ENCODE peak calls at places on chromosomes 11 and 22, in nine cellular contexts. P, T, C, U, I, L, E, N and B are unnamed samples.

GRCh38 chr11:61293869-61294716 is 1.0 kb downstream of the VWCE start:
- DNase-seq in U (peak), C (peak), L (peak), I (peak), E (peak), P (peak), N (peak), T (peak), B (peak)

GRCh38 chr11:445765-446588 is 4.1 kb upstream of the PTDSS2 start:
- DNase-seq in U (peak), N (no peak), I (no peak), P (peak), T (no peak), L (no peak), C (no peak), E (no peak), B (no peak)

GRCh38 chr11:57336111-57336666 is 497 bp upstream of the SSRP1 start:
- DNase-seq in N (no peak), P (no peak), C (no peak), L (no peak), E (no peak), U (no peak), T (no peak), I (no peak), B (no peak)

GRCh38 chr11:72224587-72225410 is at the start of gene INPPL1:
- DNase-seq in L (peak), C (peak), P (peak), T (peak), U (peak), E (peak), I (peak), N (peak), B (peak)

GRCh38 chr11:23278121-23278520 is 417.8 kb upstream of the CCDC179 start:
- DNase-seq in T (no peak), C (peak), I (no peak), E (no peak), P (no peak), L (no peak), U (no peak), N (no peak), B (no peak)

GRCh38 chr11:78493413-78493975 is 75.9 kb upstream of the GAB2 start:
- DNase-seq in T (no peak), I (no peak), E (no peak), L (no peak), U (no peak), C (no peak), N (no peak), P (no peak), B (no peak)

GRCh38 chr11:3853935-3854659 is 1.4 kb upstream of the STIM1 start:
- DNase-seq in U (no peak), T (no peak), I (no peak), C (no peak), L (no peak), N (peak), E (no peak), P (no peak), B (no peak)

GRCh38 chr22:30210235-30210831 is 36.2 kb downstream of the LIF start:
- DNase-seq in E (no peak), U (peak), C (peak), I (peak), P (peak), T (no peak), N (no peak), L (peak), B (no peak)

GRCh38 chr11:134365011-134365925 is 33.5 kb downstream of the GLB1L2 start:
- DNase-seq in L (peak), C (no peak), U (no peak), P (no peak), E (no peak), N (no peak), I (no peak), T (no peak), B (no peak)

GRCh38 chr22:34036936-34037335 is 116.7 kb upstream of the LARGE1 start:
- DNase-seq in C (no peak), I (no peak), L (no peak), N (peak), E (no peak), U (peak), P (no peak), T (no peak), B (no peak)

GRCh38 chr22:46084376-46084775 is 66.0 kb upstream of the PPARA start:
- DNase-seq in N (no peak), I (no peak), L (peak), U (no peak), P (no peak), T (no peak), C (no peak), E (no peak), B (no peak)

GRCh38 chr22:46209262-46209661 is 40.8 kb downstream of the CDPF1 start:
- DNase-seq in P (no peak), T (no peak), I (no peak), N (no peak), E (no peak), C (peak), U (no peak), L (no peak), B (no peak)

GRCh38 chr11:1323779-1324178 is 14.3 kb upstream of the TOLLIP start:
- DNase-seq in E (no peak), I (no peak), C (no peak), T (no peak), L (no peak), U (no peak), N (no peak), P (no peak), B (no peak)

GRCh38 chr11:83895516-83895915 is 609.3 kb upstream of the CCDC90B start:
- DNase-seq in I (no peak), P (no peak), N (no peak), E (no peak), U (peak), T (no peak), C (no peak), L (no peak), B (no peak)

GRCh38 chr22:18078329-18079041 is 695 bp downstream of the PEX26 start:
- DNase-seq in T (peak), L (peak), E (peak), N (peak), C (no peak), P (peak), U (peak), I (no peak), B (peak)

GRCh38 chr22:37279469-37279868 is 2.8 kb upstream of the CYTH4 start:
- DNase-seq in L (no peak), I (no peak), N (no peak), T (no peak), C (peak), U (no peak), P (no peak), E (no peak), B (no peak)

GRCh38 chr22:23276656-23277582 is 96.6 kb downstream of the BCR start:
- DNase-seq in E (no peak), I (no peak), P (no peak), N (no peak), U (no peak), L (no peak), T (no peak), C (no peak), B (no peak)

GRCh38 chr11:84819128-84819527 is 808.0 kb downstream of the DLG2 start:
- DNase-seq in E (no peak), N (no peak), P (no peak), T (no peak), U (no peak), L (no peak), I (no peak), C (peak), B (no peak)

GRCh38 chr22:41862530-41863266 is 29.8 kb downstream of the SREBF2 start:
- DNase-seq in T (no peak), I (no peak), U (no peak), N (peak), L (no peak), C (no peak), E (no peak), P (no peak), B (peak)

GRCh38 chr11:106986261-106986660 is 32.0 kb downstream of the GUCY1A2 start:
- DNase-seq in N (no peak), I (no peak), E (no peak), C (peak), T (no peak), U (no peak), L (no peak), P (no peak), B (no peak)

GRCh38 chr11:96794152-96794551 is 404.3 kb downstream of the JRKL start:
- DNase-seq in P (no peak), L (no peak), U (peak), I (no peak), T (no peak), N (peak), C (no peak), E (no peak), B (no peak)

GRCh38 chr11:78698612-78699011 is 123.9 kb upstream of the NARS2 start:
- DNase-seq in T (no peak), L (no peak), E (no peak), P (no peak), N (no peak), C (peak), I (no peak), U (no peak), B (peak)

GRCh38 chr11:126595560-126595959 is 240.1 kb downstream of the ST3GAL4 start:
- DNase-seq in L (no peak), C (no peak), U (peak), P (no peak), T (peak), N (no peak), I (no peak), E (no peak), B (no peak)

GRCh38 chr11:65777241-65777640 is 3.5 kb downstream of the AP5B1 start:
- DNase-seq in L (peak), I (no peak), U (no peak), T (no peak), E (no peak), P (peak), C (no peak), N (no peak), B (no peak)

GRCh38 chr11:125148743-125149142 is 15.8 kb upstream of the PKNOX2 start:
- DNase-seq in L (no peak), I (no peak), E (no peak), P (peak), C (no peak), T (no peak), U (peak), N (no peak), B (no peak)

GRCh38 chr11:64131657-64132387 is 34.1 kb downstream of the MACROD1 start:
- DNase-seq in C (no peak), L (peak), N (no peak), I (no peak), U (no peak), E (no peak), P (no peak), T (no peak), B (no peak)

GRCh38 chr11:111949519-111950426 is 12.6 kb downstream of the DIXDC1 start:
- DNase-seq in P (no peak), C (no peak), N (no peak), E (no peak), L (no peak), U (no peak), T (no peak), I (no peak), B (no peak)

GRCh38 chr11:131748146-131749050 is 378.0 kb downstream of the NTM start:
- DNase-seq in C (peak), P (peak), L (peak), I (peak), T (peak), U (peak), N (peak), E (peak), B (peak)

GRCh38 chr11:94068764-94069163 is 47.6 kb downstream of the HEPHL1 start:
- DNase-seq in E (no peak), C (no peak), T (no peak), N (no peak), U (no peak), I (no peak), P (no peak), L (no peak), B (no peak)

GRCh38 chr11:67275606-67276409 is 9.5 kb downstream of the GRK2 start:
- DNase-seq in L (peak), T (peak), U (no peak), C (no peak), E (no peak), P (no peak), N (no peak), I (no peak), B (peak)

GRCh38 chr11:125591659-125592304 is 870 bp upstream of the STT3A start:
- DNase-seq in T (peak), P (peak), U (no peak), E (peak), I (peak), C (peak), L (peak), N (peak), B (peak)

GRCh38 chr11:130554241-130555055 is 106.0 kb downstream of the ADAMTS15 start:
- DNase-seq in U (no peak), I (no peak), T (no peak), E (no peak), L (no peak), N (no peak), C (no peak), P (no peak), B (no peak)

GRCh38 chr11:4118107-4118506 is 23.5 kb downstream of the RRM1 start:
- DNase-seq in E (no peak), U (no peak), C (peak), P (no peak), N (no peak), T (no peak), I (no peak), L (no peak), B (no peak)

GRCh38 chr11:22431074-22431473 is 92.9 kb downstream of the SLC17A6 start:
- DNase-seq in C (no peak), L (no peak), N (no peak), T (no peak), P (no peak), U (no peak), I (no peak), E (no peak), B (no peak)

GRCh38 chr11:100932474-100933100 is 197.0 kb downstream of the PGR start:
- DNase-seq in N (peak), C (peak), P (no peak), I (no peak), L (no peak), U (no peak), T (no peak), E (no peak), B (no peak)

GRCh38 chr11:102846292-102846691 is 2.9 kb upstream of the MMP3 start:
- DNase-seq in C (no peak), T (no peak), L (no peak), N (no peak), I (no peak), U (no peak), P (no peak), E (no peak), B (no peak)

GRCh38 chr11:34978236-34979191 is 62.1 kb downstream of the PDHX start:
- DNase-seq in T (no peak), U (peak), C (no peak), P (no peak), I (no peak), N (no peak), L (no peak), E (no peak), B (no peak)

GRCh38 chr11:113574171-113574570 is 99.0 kb upstream of the DRD2 start:
- DNase-seq in N (no peak), C (no peak), I (no peak), U (peak), E (no peak), T (no peak), L (no peak), P (no peak), B (peak)

GRCh38 chr22:31461699-31462098 is 27.9 kb downstream of the EIF4ENIF1 start:
- DNase-seq in L (no peak), P (no peak), C (no peak), U (no peak), E (no peak), T (no peak), I (no peak), N (no peak), B (no peak)

GRCh38 chr11:124882339-124883071 is 15.2 kb downstream of the ROBO4 start:
- DNase-seq in E (peak), L (no peak), C (peak), U (peak), I (no peak), T (no peak), P (peak), N (no peak), B (no peak)

DNA sequence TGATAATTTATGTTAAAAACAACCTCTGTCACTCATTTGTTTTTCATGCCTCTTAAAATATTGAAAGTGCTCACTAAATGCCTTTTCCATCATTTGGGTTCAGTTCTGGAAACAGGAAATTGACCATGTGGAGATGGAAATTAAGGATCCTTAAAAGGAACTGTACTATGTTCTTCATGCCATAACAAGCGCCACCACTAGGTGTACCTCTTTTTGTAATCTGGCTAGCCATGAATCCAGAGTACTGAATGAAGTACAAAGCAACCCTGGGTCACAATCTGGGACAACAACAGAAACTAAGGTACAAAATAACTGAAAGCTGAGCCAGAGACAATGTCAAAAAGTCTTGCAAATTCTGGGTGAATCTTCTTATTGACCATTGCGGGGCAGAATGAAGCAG is 559.1 kb downstream of the FAM181B start:
- DNase-seq in U (peak), C (no peak), T (peak), E (no peak), N (no peak), P (no peak), L (no peak), I (no peak), B (no peak)
- TF ChIP-seq CTCF in U (peak), C (peak), T (peak), E (no peak), N (peak), P (peak), L (no peak), I (peak), B (peak)

GRCh38 chr11:19673924-19674390 is 38.7 kb upstream of the NAV2 start:
- DNase-seq in L (peak), U (peak), T (no peak), I (no peak), E (no peak), C (peak), P (no peak), N (no peak), B (no peak)

GRCh38 chr11:19670030-19670761 is 42.4 kb upstream of the NAV2 start:
- DNase-seq in P (no peak), T (no peak), U (peak), C (peak), I (no peak), L (no peak), N (no peak), E (no peak), B (no peak)

GRCh38 chr11:19666951-19667350 is 45.7 kb upstream of the NAV2 start:
- DNase-seq in L (no peak), P (no peak), C (no peak), E (no peak), T (no peak), U (no peak), N (no peak), I (no peak), B (no peak)

GRCh38 chr11:19672591-19673206 is 39.9 kb upstream of the NAV2 start:
- DNase-seq in T (no peak), N (no peak), P (no peak), U (no peak), L (no peak), C (no peak), E (no peak), I (no peak), B (no peak)

DNA sequence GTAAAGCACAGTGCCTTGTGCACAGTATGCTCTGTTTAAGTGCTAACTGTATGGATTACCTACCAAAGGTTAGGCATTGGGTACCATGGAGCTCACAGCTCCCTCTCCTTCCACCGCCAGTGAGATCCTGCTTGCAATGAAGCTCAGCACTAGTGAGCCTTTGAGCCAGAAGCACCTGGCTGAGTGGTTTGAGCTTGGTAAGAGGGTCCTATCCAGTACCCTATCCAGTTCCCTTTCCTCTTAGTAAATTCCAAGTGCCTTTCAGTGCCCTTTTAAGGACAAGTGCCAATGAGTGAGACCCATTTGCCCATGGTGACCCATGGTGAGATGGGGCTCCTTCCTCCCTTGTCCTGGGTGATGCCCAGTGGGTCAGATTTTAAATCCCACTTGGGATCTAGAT is 43.1 kb upstream of the NAV2 start:
- DNase-seq in U (no peak), I (no peak), E (no peak), C (no peak), T (no peak), N (no peak), L (no peak), P (no peak), B (no peak)
- TF ChIP-seq CTCF in U (no peak), I (no peak), E (no peak), C (no peak), T (no peak), N (no peak), L (no peak), P (no peak), B (no peak)

DNA sequence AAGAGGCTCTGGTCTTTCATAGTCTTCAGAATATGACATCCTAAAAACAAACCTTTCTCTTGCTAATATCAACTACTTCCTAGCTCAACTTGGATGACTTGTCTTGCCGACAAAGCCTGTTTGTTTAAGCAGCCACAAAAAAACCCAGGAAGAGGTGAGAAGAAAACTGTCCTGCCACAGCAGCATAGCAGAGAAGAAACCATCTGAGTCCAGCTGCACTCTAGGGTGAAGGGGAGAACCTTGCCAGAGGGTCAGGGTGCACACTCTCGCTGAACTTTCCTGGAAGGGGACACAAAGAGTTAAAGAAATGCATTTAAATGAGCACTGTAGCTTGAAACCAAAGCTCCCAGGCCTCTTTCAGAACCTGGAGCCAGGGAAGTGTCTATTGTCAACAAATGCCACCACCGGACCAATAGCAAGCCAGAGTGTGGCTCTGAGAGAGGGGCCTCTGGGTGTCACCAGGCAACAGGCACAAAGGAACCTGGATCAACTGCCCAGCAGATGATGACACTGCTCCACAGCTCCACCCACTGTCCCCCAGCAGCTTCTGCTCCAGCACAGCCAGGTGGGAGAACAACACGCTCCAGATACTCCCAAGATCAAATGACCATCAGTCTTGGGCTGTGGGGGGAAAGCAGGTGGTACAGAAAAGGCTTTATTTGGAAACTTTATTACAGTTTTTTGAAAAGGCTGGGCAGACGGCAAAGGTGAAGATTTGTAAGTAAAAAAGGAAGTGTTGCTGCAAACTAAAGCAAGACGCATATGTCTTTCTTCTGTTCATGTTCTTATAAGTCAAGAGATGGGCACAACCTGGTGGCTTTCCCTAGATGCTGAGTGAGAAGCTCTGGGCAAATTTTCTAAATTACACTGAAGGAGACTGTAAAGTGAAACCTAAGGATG is 105.7 kb downstream of the RASSF10 start:
- DNase-seq in N (peak), P (peak), L (no peak), C (no peak), U (peak), E (no peak), T (peak), I (peak), B (peak)
- TF ChIP-seq CTCF in N (peak), P (no peak), L (no peak), C (peak), U (peak), E (no peak), T (no peak), I (no peak), B (peak)

GRCh38 chr22:39510529-39511149 is 8.5 kb downstream of the MIEF1 start:
- DNase-seq in C (no peak), P (no peak), N (no peak), U (no peak), L (no peak), T (no peak), E (no peak), I (no peak), B (no peak)
- TF ChIP-seq CTCF in C (no peak), P (no peak), N (no peak), U (no peak), L (no peak), T (no peak), E (no peak), I (no peak), B (no peak)